ENCODE peak calls at places on chromosome 22, in eight cellular contexts. V is MM.1S, B is GM23248, S is OCI-LY7, H is HepG2, I is GM23338, W is IMR-90, F is PC-3. N is an unnamed sample.

GRCh38 chr22:22026157-22026831 is 43.7 kb upstream of the TOP3B start:
- DNase-seq in V (no peak), I (no peak), F (no peak), W (no peak), H (no peak), S (peak; percentile 85), B (no peak), N (no peak)

GRCh38 chr22:36951746-36952145 is 38.3 kb downstream of the CSF2RB start:
- DNase-seq in W (no peak), F (no peak), S (no peak), B (no peak), I (no peak), H (no peak), V (no peak), N (peak; percentile 30)

GRCh38 chr22:36787594-36787993 is 11.7 kb upstream of the IFT27 start:
- DNase-seq in S (no peak), B (no peak), F (no peak), H (no peak), W (no peak), I (no peak), V (no peak), N (no peak)

GRCh38 chr22:23713696-23714595 is 23.1 kb downstream of the RGL4 start:
- DNase-seq in S (no peak), W (no peak), B (no peak), V (no peak), H (no peak), I (no peak), F (no peak), N (no peak)

GRCh38 chr22:39926175-39927152 is 25.6 kb downstream of the GRAP2 start:
- DNase-seq in F (no peak), H (no peak), W (no peak), I (no peak), B (no peak), S (no peak), V (no peak), N (no peak)

GRCh38 chr22:23402275-23403151 is 177.6 kb downstream of the IGLL1 start:
- DNase-seq in F (peak; percentile 74), B (peak; percentile 69), H (peak; percentile 67), V (peak; percentile 92), I (peak; percentile 88), S (peak; percentile 86), W (peak; percentile 19), N (peak; percentile 89)

GRCh38 chr22:35863432-35863831 is 145.8 kb downstream of the APOL5 start:
- DNase-seq in B (no peak), H (no peak), S (peak; percentile 37), V (no peak), I (no peak), F (no peak), W (no peak), N (no peak)

GRCh38 chr22:37525073-37525745 is 6.0 kb upstream of the CARD10 start:
- DNase-seq in H (no peak), F (peak; percentile 84), W (peak; percentile 84), B (peak; percentile 98), I (no peak), V (no peak), S (no peak), N (peak; percentile 97)

GRCh38 chr22:24727218-24727851 is 47.2 kb downstream of the PIWIL3 start:
- DNase-seq in I (no peak), H (peak; percentile 92), W (peak; percentile 94), F (peak; percentile 87), S (no peak), B (peak; percentile 53), V (no peak), N (peak; percentile 31)

GRCh38 chr22:50082197-50082715 is 3.0 kb downstream of the MLC1 start:
- DNase-seq in W (no peak), V (peak; percentile 44), B (no peak), F (no peak), I (no peak), H (no peak), S (no peak), N (peak; percentile 37)

GRCh38 chr22:37526376-37526775 is 7.2 kb upstream of the CARD10 start:
- DNase-seq in B (peak; percentile 93), S (no peak), H (no peak), I (no peak), W (no peak), V (no peak), F (no peak), N (peak; percentile 96)

GRCh38 chr22:37419916-37420655 is 7.2 kb downstream of the ELFN2 start:
- DNase-seq in W (peak; percentile 17), S (no peak), H (no peak), F (peak; percentile 53), B (peak; percentile 41), V (peak; percentile 12), I (peak; percentile 74), N (peak; percentile 91)

GRCh38 chr22:49491221-49491635 is 336.4 kb downstream of the BRD1 start:
- DNase-seq in V (no peak), S (no peak), B (no peak), W (no peak), I (no peak), F (no peak), H (no peak), N (no peak)

GRCh38 chr22:31085493-31085824 is 4.3 kb downstream of the SMTN start:
- DNase-seq in F (no peak), V (no peak), S (no peak), W (no peak), H (no peak), I (peak; percentile 74), B (peak; percentile 47), N (peak; percentile 68)
- H2AFZ ChIP-seq in F (no peak overlapping the region), V (peak overlapping the region; percentile 99), S (peak overlapping the region; percentile 81), W (peak overlapping the region; percentile 97), H (no peak overlapping the region), I (peak overlapping the region; percentile 32), B (peak overlapping the region; percentile 63), N (no peak overlapping the region)

GRCh38 chr22:43955040-43955882 is at the start of gene SAMM50:
- DNase-seq in I (peak; percentile 96), F (peak; percentile 80), H (peak; percentile 87), V (peak; percentile 94), B (peak; percentile 98), S (peak; percentile 93), W (peak; percentile 89), N (peak; percentile 98)
- H2AFZ ChIP-seq in I (peak within 1 kb of the TSS; percentile 92), F (peak within 1 kb of the TSS; percentile 84), H (peak within 1 kb of the TSS; percentile 59), V (peak within 1 kb of the TSS; percentile 69), B (peak within 1 kb of the TSS; percentile 78), S (peak within 1 kb of the TSS; percentile 76), W (peak within 1 kb of the TSS; percentile 92), N (peak within 1 kb of the TSS; percentile 97)

GRCh38 chr22:33210129-33210784 is 152.1 kb upstream of the SYN3 start:
- DNase-seq in S (peak; percentile 83), V (peak; percentile 46), B (peak; percentile 61), W (peak; percentile 9), H (peak; percentile 47), I (peak; percentile 87), F (peak; percentile 46), N (peak; percentile 87)
- H2AFZ ChIP-seq in S (peak overlapping the region; percentile 16), V (peak overlapping the region; percentile 53), B (no peak overlapping the region), W (no peak overlapping the region), H (no peak overlapping the region), I (peak overlapping the region; percentile 88), F (no peak overlapping the region), N (peak overlapping the region; percentile 25)

DNA sequence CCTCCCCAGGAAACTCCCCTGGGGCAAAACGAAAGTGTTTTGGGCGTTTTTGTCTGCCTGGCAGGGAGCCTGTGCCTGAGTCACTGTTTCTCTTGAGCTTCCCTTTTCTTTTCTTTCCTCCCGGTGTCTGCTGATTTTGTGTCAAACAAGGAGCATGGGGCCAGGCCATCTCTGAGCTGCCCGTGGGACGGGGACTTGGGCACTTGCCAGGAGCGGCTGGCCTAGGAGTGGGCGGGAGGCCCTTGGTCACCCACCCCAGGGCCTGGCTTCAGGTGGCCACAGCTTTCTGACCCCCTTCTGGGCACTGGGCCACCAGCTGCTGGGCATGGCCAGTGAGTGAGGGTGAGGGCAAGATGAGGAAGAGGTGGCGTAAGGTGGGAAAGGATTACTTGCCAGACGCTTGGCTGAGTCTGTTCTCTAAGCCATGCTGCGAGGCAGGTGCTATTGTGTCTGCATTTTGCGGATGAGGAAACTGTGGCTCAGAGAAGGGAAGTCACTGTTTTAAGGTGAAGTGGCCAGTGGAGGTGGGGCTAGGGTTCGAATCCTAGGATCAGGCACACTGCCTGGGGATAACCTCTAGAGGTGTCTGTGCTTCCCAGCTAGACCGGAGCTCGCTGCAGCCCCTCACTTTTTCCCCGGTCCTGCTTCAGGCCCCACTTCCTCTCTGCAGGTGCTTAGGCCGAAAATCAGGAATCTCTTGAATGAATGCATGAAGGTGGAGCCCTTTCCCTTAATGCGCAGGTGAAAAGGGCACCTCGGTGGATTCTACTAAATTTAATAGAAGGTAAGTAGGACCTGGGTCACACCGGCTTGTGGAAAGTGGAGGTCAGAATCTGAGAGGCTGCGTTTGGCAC is 7.8 kb upstream of the NFAM1 start:
- DNase-seq in B (peak; percentile 61), S (peak; percentile 75), W (peak; percentile 49), H (no peak), F (peak; percentile 17), I (no peak), V (no peak), N (peak; percentile 92)
- H2AFZ ChIP-seq in B (no peak overlapping the region), S (peak overlapping the region; percentile 69), W (peak overlapping the region; percentile 84), H (no peak overlapping the region), F (peak overlapping the region; percentile 46), I (peak overlapping the region; percentile 63), V (peak overlapping the region; percentile 7), N (peak overlapping the region; percentile 69)

GRCh38 chr22:30425327-30425615 is 297 bp upstream of the MTFP1 start:
- DNase-seq in V (no peak), H (no peak), B (no peak), W (no peak), S (no peak), F (no peak), I (no peak), N (no peak)
- H2AFZ ChIP-seq in V (peak overlapping the region; percentile 88), H (peak overlapping the region; percentile 64), B (peak overlapping the region; percentile 74), W (peak overlapping the region; percentile 95), S (peak overlapping the region; percentile 85), F (peak overlapping the region; percentile 79), I (peak overlapping the region; percentile 67), N (peak overlapping the region; percentile 80)

N was measured in osteoblast.